ENCODE peak calls at places on chromosomes 7 and 10, in ten cellular contexts. One of them, this sample, is unnamed.

GRCh38 chr7:12130664-12131063 is 80.4 kb upstream of the TMEM106B start:
- DNase-seq in activated T-helper 1 cell treated with anti-CD3 and anti-CD28 coated beads, Interleukin-2, amount 50 U/mL, for 16 hours: no peak
- DNase-seq in renal cortical epithelial cell: peak; percentile 91
- DNase-seq in skeletal muscle cell: no peak
- DNase-seq in natural killer cell treated with Interleukin-12 subunit alpha and Interleukin-12 subunit beta and Interleukin-15 and Interleukin-18, amount 100 ng/mL, for 72 hours: no peak
- DNase-seq in stimulated activated CD4-positive, alpha-beta T cell treated with anti-CD3 and anti-CD28 coated beads, Interleukin-2, amount 100 ng/mL, for 4 hours: no peak
- DNase-seq in WTC11: no peak
- DNase-seq in IMR-90: no peak
- DNase-seq in H9: no peak
- DNase-seq in SHP77: no peak
- DNase-seq in this sample: no peak

GRCh38 chr10:100100651-100101525 is 19.2 kb upstream of the CPN1 start:
- DNase-seq in H9: no peak
- DNase-seq in activated T-helper 1 cell treated with anti-CD3 and anti-CD28 coated beads, Interleukin-2, amount 50 U/mL, for 16 hours: no peak
- DNase-seq in SHP77: peak; percentile 25
- DNase-seq in WTC11: no peak
- DNase-seq in natural killer cell treated with Interleukin-12 subunit alpha and Interleukin-12 subunit beta and Interleukin-15 and Interleukin-18, amount 100 ng/mL, for 72 hours: no peak
- DNase-seq in skeletal muscle cell: no peak
- DNase-seq in IMR-90: peak; percentile 42
- DNase-seq in stimulated activated CD4-positive, alpha-beta T cell treated with anti-CD3 and anti-CD28 coated beads, Interleukin-2, amount 100 ng/mL, for 4 hours: no peak
- DNase-seq in renal cortical epithelial cell: peak; percentile 37
- DNase-seq in this sample: no peak

GRCh38 chr10:114332301-114332797 is 72.0 kb downstream of the AFAP1L2 start:
- DNase-seq in stimulated activated CD4-positive, alpha-beta T cell treated with anti-CD3 and anti-CD28 coated beads, Interleukin-2, amount 100 ng/mL, for 4 hours: no peak
- DNase-seq in WTC11: no peak
- DNase-seq in renal cortical epithelial cell: no peak
- DNase-seq in H9: no peak
- DNase-seq in IMR-90: no peak
- DNase-seq in skeletal muscle cell: no peak
- DNase-seq in natural killer cell treated with Interleukin-12 subunit alpha and Interleukin-12 subunit beta and Interleukin-15 and Interleukin-18, amount 100 ng/mL, for 72 hours: no peak
- DNase-seq in activated T-helper 1 cell treated with anti-CD3 and anti-CD28 coated beads, Interleukin-2, amount 50 U/mL, for 16 hours: no peak
- DNase-seq in SHP77: no peak
- DNase-seq in this sample: no peak

GRCh38 chr7:151168022-151168786 is 710 bp upstream of the GBX1 start:
- DNase-seq in H9: peak; percentile 78
- DNase-seq in SHP77: no peak
- DNase-seq in renal cortical epithelial cell: no peak
- DNase-seq in IMR-90: no peak
- DNase-seq in natural killer cell treated with Interleukin-12 subunit alpha and Interleukin-12 subunit beta and Interleukin-15 and Interleukin-18, amount 100 ng/mL, for 72 hours: no peak
- DNase-seq in activated T-helper 1 cell treated with anti-CD3 and anti-CD28 coated beads, Interleukin-2, amount 50 U/mL, for 16 hours: peak; percentile 38
- DNase-seq in stimulated activated CD4-positive, alpha-beta T cell treated with anti-CD3 and anti-CD28 coated beads, Interleukin-2, amount 100 ng/mL, for 4 hours: peak; percentile 29
- DNase-seq in WTC11: peak; percentile 75
- DNase-seq in skeletal muscle cell: no peak
- DNase-seq in this sample: peak; percentile 59

GRCh38 chr7:85041599-85042216 is 145.1 kb downstream of the SEMA3D start:
- DNase-seq in skeletal muscle cell: peak; percentile 21
- DNase-seq in WTC11: peak; percentile 78
- DNase-seq in renal cortical epithelial cell: peak; percentile 66
- DNase-seq in stimulated activated CD4-positive, alpha-beta T cell treated with anti-CD3 and anti-CD28 coated beads, Interleukin-2, amount 100 ng/mL, for 4 hours: no peak
- DNase-seq in SHP77: peak; percentile 57
- DNase-seq in natural killer cell treated with Interleukin-12 subunit alpha and Interleukin-12 subunit beta and Interleukin-15 and Interleukin-18, amount 100 ng/mL, for 72 hours: no peak
- DNase-seq in activated T-helper 1 cell treated with anti-CD3 and anti-CD28 coated beads, Interleukin-2, amount 50 U/mL, for 16 hours: no peak
- DNase-seq in H9: peak; percentile 63
- DNase-seq in IMR-90: peak; percentile 69
- DNase-seq in this sample: peak; percentile 32

GRCh38 chr10:31399171-31399570 is 80.2 kb downstream of the ZEB1 start:
- DNase-seq in IMR-90: no peak
- DNase-seq in natural killer cell treated with Interleukin-12 subunit alpha and Interleukin-12 subunit beta and Interleukin-15 and Interleukin-18, amount 100 ng/mL, for 72 hours: no peak
- DNase-seq in WTC11: no peak
- DNase-seq in SHP77: no peak
- DNase-seq in activated T-helper 1 cell treated with anti-CD3 and anti-CD28 coated beads, Interleukin-2, amount 50 U/mL, for 16 hours: no peak
- DNase-seq in H9: no peak
- DNase-seq in stimulated activated CD4-positive, alpha-beta T cell treated with anti-CD3 and anti-CD28 coated beads, Interleukin-2, amount 100 ng/mL, for 4 hours: no peak
- DNase-seq in renal cortical epithelial cell: no peak
- DNase-seq in skeletal muscle cell: no peak
- DNase-seq in this sample: no peak

GRCh38 chr10:13401142-13401541 is 53.0 kb upstream of the SEPHS1 start:
- DNase-seq in renal cortical epithelial cell: no peak
- DNase-seq in natural killer cell treated with Interleukin-12 subunit alpha and Interleukin-12 subunit beta and Interleukin-15 and Interleukin-18, amount 100 ng/mL, for 72 hours: no peak
- DNase-seq in skeletal muscle cell: no peak
- DNase-seq in WTC11: no peak
- DNase-seq in IMR-90: no peak
- DNase-seq in SHP77: no peak
- DNase-seq in H9: no peak
- DNase-seq in stimulated activated CD4-positive, alpha-beta T cell treated with anti-CD3 and anti-CD28 coated beads, Interleukin-2, amount 100 ng/mL, for 4 hours: no peak
- DNase-seq in activated T-helper 1 cell treated with anti-CD3 and anti-CD28 coated beads, Interleukin-2, amount 50 U/mL, for 16 hours: no peak
- DNase-seq in this sample: no peak

GRCh38 chr7:11212816-11213215 is 239.1 kb downstream of the PHF14 start:
- DNase-seq in IMR-90: peak; percentile 37
- DNase-seq in renal cortical epithelial cell: peak; percentile 64
- DNase-seq in WTC11: no peak
- DNase-seq in natural killer cell treated with Interleukin-12 subunit alpha and Interleukin-12 subunit beta and Interleukin-15 and Interleukin-18, amount 100 ng/mL, for 72 hours: no peak
- DNase-seq in stimulated activated CD4-positive, alpha-beta T cell treated with anti-CD3 and anti-CD28 coated beads, Interleukin-2, amount 100 ng/mL, for 4 hours: no peak
- DNase-seq in skeletal muscle cell: no peak
- DNase-seq in SHP77: no peak
- DNase-seq in H9: no peak
- DNase-seq in activated T-helper 1 cell treated with anti-CD3 and anti-CD28 coated beads, Interleukin-2, amount 50 U/mL, for 16 hours: no peak
- DNase-seq in this sample: no peak

GRCh38 chr10:16902606-16903005 is 85.4 kb upstream of the RSU1 start:
- DNase-seq in activated T-helper 1 cell treated with anti-CD3 and anti-CD28 coated beads, Interleukin-2, amount 50 U/mL, for 16 hours: no peak
- DNase-seq in WTC11: no peak
- DNase-seq in renal cortical epithelial cell: no peak
- DNase-seq in stimulated activated CD4-positive, alpha-beta T cell treated with anti-CD3 and anti-CD28 coated beads, Interleukin-2, amount 100 ng/mL, for 4 hours: no peak
- DNase-seq in IMR-90: no peak
- DNase-seq in H9: no peak
- DNase-seq in skeletal muscle cell: no peak
- DNase-seq in SHP77: no peak
- DNase-seq in natural killer cell treated with Interleukin-12 subunit alpha and Interleukin-12 subunit beta and Interleukin-15 and Interleukin-18, amount 100 ng/mL, for 72 hours: no peak
- DNase-seq in this sample: no peak

GRCh38 chr7:82810558-82811259 is 352.0 kb downstream of the PCLO start:
- DNase-seq in natural killer cell treated with Interleukin-12 subunit alpha and Interleukin-12 subunit beta and Interleukin-15 and Interleukin-18, amount 100 ng/mL, for 72 hours: no peak
- DNase-seq in stimulated activated CD4-positive, alpha-beta T cell treated with anti-CD3 and anti-CD28 coated beads, Interleukin-2, amount 100 ng/mL, for 4 hours: no peak
- DNase-seq in renal cortical epithelial cell: peak; percentile 75
- DNase-seq in activated T-helper 1 cell treated with anti-CD3 and anti-CD28 coated beads, Interleukin-2, amount 50 U/mL, for 16 hours: no peak
- DNase-seq in H9: no peak
- DNase-seq in skeletal muscle cell: peak; percentile 59
- DNase-seq in WTC11: no peak
- DNase-seq in IMR-90: peak; percentile 83
- DNase-seq in SHP77: peak; percentile 41
- DNase-seq in this sample: no peak

GRCh38 chr7:123460616-123461015 is 73.8 kb downstream of the IQUB start:
- DNase-seq in activated T-helper 1 cell treated with anti-CD3 and anti-CD28 coated beads, Interleukin-2, amount 50 U/mL, for 16 hours: no peak
- DNase-seq in IMR-90: peak; percentile 16
- DNase-seq in stimulated activated CD4-positive, alpha-beta T cell treated with anti-CD3 and anti-CD28 coated beads, Interleukin-2, amount 100 ng/mL, for 4 hours: no peak
- DNase-seq in skeletal muscle cell: peak; percentile 39
- DNase-seq in WTC11: no peak
- DNase-seq in renal cortical epithelial cell: peak; percentile 99
- DNase-seq in SHP77: no peak
- DNase-seq in H9: no peak
- DNase-seq in natural killer cell treated with Interleukin-12 subunit alpha and Interleukin-12 subunit beta and Interleukin-15 and Interleukin-18, amount 100 ng/mL, for 72 hours: no peak
- DNase-seq in this sample: no peak

GRCh38 chr10:125013529-125013872 is 71.6 kb downstream of the ZRANB1 start:
- DNase-seq in SHP77: no peak
- DNase-seq in natural killer cell treated with Interleukin-12 subunit alpha and Interleukin-12 subunit beta and Interleukin-15 and Interleukin-18, amount 100 ng/mL, for 72 hours: no peak
- DNase-seq in activated T-helper 1 cell treated with anti-CD3 and anti-CD28 coated beads, Interleukin-2, amount 50 U/mL, for 16 hours: no peak
- DNase-seq in stimulated activated CD4-positive, alpha-beta T cell treated with anti-CD3 and anti-CD28 coated beads, Interleukin-2, amount 100 ng/mL, for 4 hours: no peak
- DNase-seq in renal cortical epithelial cell: no peak
- DNase-seq in skeletal muscle cell: no peak
- DNase-seq in WTC11: no peak
- DNase-seq in IMR-90: no peak
- DNase-seq in H9: no peak
- DNase-seq in this sample: no peak

This sample was measured in mesothelial cell of epicardium.